ENCODE peak calls at places on chromosome 4, in eight cellular contexts. One of them, this sample, is unnamed.

GRCh38 chr4:628821-629635 is 3.7 kb downstream of the PDE6B start:
- DNase-seq in A172: no peak
- DNase-seq in AG04450: no peak
- DNase-seq in activated T-cell treated with anti-CD3 and anti-CD28 coated beads for 24 hours: no peak
- DNase-seq in stimulated activated CD8-positive, alpha-beta memory T cell treated with anti-CD3 and anti-CD28 coated beads, Interleukin-15, amount 100 ng/mL, for 4 hours: no peak
- DNase-seq in WTC11: peak
- DNase-seq in NCI-H1436: no peak
- DNase-seq in left ventricle myocardium inferior: no peak
- DNase-seq in this sample: no peak

GRCh38 chr4:107279729-107280128 is 243.6 kb upstream of the DKK2 start:
- DNase-seq in activated T-cell treated with anti-CD3 and anti-CD28 coated beads for 24 hours: no peak
- DNase-seq in NCI-H1436: no peak
- DNase-seq in stimulated activated CD8-positive, alpha-beta memory T cell treated with anti-CD3 and anti-CD28 coated beads, Interleukin-15, amount 100 ng/mL, for 4 hours: no peak
- DNase-seq in AG04450: no peak
- DNase-seq in left ventricle myocardium inferior: no peak
- DNase-seq in A172: peak
- DNase-seq in WTC11: no peak
- DNase-seq in this sample: no peak

GRCh38 chr4:38621004-38621684 is 42.9 kb upstream of the KLF3 start:
- DNase-seq in activated T-cell treated with anti-CD3 and anti-CD28 coated beads for 24 hours: no peak
- DNase-seq in stimulated activated CD8-positive, alpha-beta memory T cell treated with anti-CD3 and anti-CD28 coated beads, Interleukin-15, amount 100 ng/mL, for 4 hours: no peak
- DNase-seq in left ventricle myocardium inferior: no peak
- DNase-seq in NCI-H1436: peak
- DNase-seq in WTC11: no peak
- DNase-seq in AG04450: peak
- DNase-seq in A172: peak
- DNase-seq in this sample: no peak

GRCh38 chr4:26590639-26591038 is 6.8 kb downstream of the TBC1D19 start:
- DNase-seq in A172: peak
- DNase-seq in NCI-H1436: no peak
- DNase-seq in left ventricle myocardium inferior: no peak
- DNase-seq in AG04450: no peak
- DNase-seq in activated T-cell treated with anti-CD3 and anti-CD28 coated beads for 24 hours: no peak
- DNase-seq in stimulated activated CD8-positive, alpha-beta memory T cell treated with anti-CD3 and anti-CD28 coated beads, Interleukin-15, amount 100 ng/mL, for 4 hours: no peak
- DNase-seq in WTC11: no peak
- DNase-seq in this sample: no peak

GRCh38 chr4:11537846-11538245 is 109.2 kb upstream of the HS3ST1 start:
- DNase-seq in stimulated activated CD8-positive, alpha-beta memory T cell treated with anti-CD3 and anti-CD28 coated beads, Interleukin-15, amount 100 ng/mL, for 4 hours: no peak
- DNase-seq in left ventricle myocardium inferior: no peak
- DNase-seq in activated T-cell treated with anti-CD3 and anti-CD28 coated beads for 24 hours: no peak
- DNase-seq in NCI-H1436: no peak
- DNase-seq in WTC11: no peak
- DNase-seq in A172: no peak
- DNase-seq in AG04450: no peak
- DNase-seq in this sample: no peak

GRCh38 chr4:1345905-1346780 is 865 bp upstream of the UVSSA start:
- DNase-seq in activated T-cell treated with anti-CD3 and anti-CD28 coated beads for 24 hours: peak
- DNase-seq in WTC11: peak
- DNase-seq in NCI-H1436: peak
- DNase-seq in A172: peak
- DNase-seq in stimulated activated CD8-positive, alpha-beta memory T cell treated with anti-CD3 and anti-CD28 coated beads, Interleukin-15, amount 100 ng/mL, for 4 hours: no peak
- DNase-seq in left ventricle myocardium inferior: peak
- DNase-seq in AG04450: no peak
- DNase-seq in this sample: peak

GRCh38 chr4:15809058-15809457 is 30.9 kb downstream of the CD38 start:
- DNase-seq in activated T-cell treated with anti-CD3 and anti-CD28 coated beads for 24 hours: no peak
- DNase-seq in WTC11: no peak
- DNase-seq in left ventricle myocardium inferior: no peak
- DNase-seq in A172: no peak
- DNase-seq in NCI-H1436: no peak
- DNase-seq in AG04450: no peak
- DNase-seq in stimulated activated CD8-positive, alpha-beta memory T cell treated with anti-CD3 and anti-CD28 coated beads, Interleukin-15, amount 100 ng/mL, for 4 hours: no peak
- DNase-seq in this sample: no peak

GRCh38 chr4:60042941-60043340 is 1157.2 kb upstream of the ADGRL3 start:
- DNase-seq in NCI-H1436: no peak
- DNase-seq in stimulated activated CD8-positive, alpha-beta memory T cell treated with anti-CD3 and anti-CD28 coated beads, Interleukin-15, amount 100 ng/mL, for 4 hours: no peak
- DNase-seq in activated T-cell treated with anti-CD3 and anti-CD28 coated beads for 24 hours: no peak
- DNase-seq in AG04450: no peak
- DNase-seq in WTC11: no peak
- DNase-seq in A172: peak
- DNase-seq in left ventricle myocardium inferior: no peak
- DNase-seq in this sample: no peak

GRCh38 chr4:48290146-48290772 is 20.6 kb upstream of the TEC start:
- DNase-seq in stimulated activated CD8-positive, alpha-beta memory T cell treated with anti-CD3 and anti-CD28 coated beads, Interleukin-15, amount 100 ng/mL, for 4 hours: no peak
- DNase-seq in A172: peak
- DNase-seq in AG04450: no peak
- DNase-seq in left ventricle myocardium inferior: no peak
- DNase-seq in WTC11: peak
- DNase-seq in activated T-cell treated with anti-CD3 and anti-CD28 coated beads for 24 hours: no peak
- DNase-seq in NCI-H1436: no peak
- DNase-seq in this sample: peak

GRCh38 chr4:8427761-8428287 is 12.7 kb downstream of the ACOX3 start:
- DNase-seq in A172: no peak
- DNase-seq in WTC11: no peak
- DNase-seq in AG04450: no peak
- DNase-seq in activated T-cell treated with anti-CD3 and anti-CD28 coated beads for 24 hours: no peak
- DNase-seq in stimulated activated CD8-positive, alpha-beta memory T cell treated with anti-CD3 and anti-CD28 coated beads, Interleukin-15, amount 100 ng/mL, for 4 hours: no peak
- DNase-seq in NCI-H1436: no peak
- DNase-seq in left ventricle myocardium inferior: peak
- DNase-seq in this sample: no peak

GRCh38 chr4:123411976-123412589 is 15.5 kb downstream of the SPRY1 start:
- DNase-seq in NCI-H1436: no peak
- DNase-seq in AG04450: no peak
- DNase-seq in WTC11: no peak
- DNase-seq in activated T-cell treated with anti-CD3 and anti-CD28 coated beads for 24 hours: no peak
- DNase-seq in A172: no peak
- DNase-seq in stimulated activated CD8-positive, alpha-beta memory T cell treated with anti-CD3 and anti-CD28 coated beads, Interleukin-15, amount 100 ng/mL, for 4 hours: no peak
- DNase-seq in left ventricle myocardium inferior: no peak
- DNase-seq in this sample: no peak

GRCh38 chr4:7630559-7631287 is 196.0 kb upstream of the PSAPL1 start:
- DNase-seq in AG04450: peak
- DNase-seq in stimulated activated CD8-positive, alpha-beta memory T cell treated with anti-CD3 and anti-CD28 coated beads, Interleukin-15, amount 100 ng/mL, for 4 hours: no peak
- DNase-seq in NCI-H1436: no peak
- DNase-seq in WTC11: no peak
- DNase-seq in A172: peak
- DNase-seq in activated T-cell treated with anti-CD3 and anti-CD28 coated beads for 24 hours: no peak
- DNase-seq in left ventricle myocardium inferior: peak
- DNase-seq in this sample: no peak

GRCh38 chr4:172232966-172233365 is 419.8 kb downstream of the GALNTL6 start:
- DNase-seq in A172: no peak
- DNase-seq in activated T-cell treated with anti-CD3 and anti-CD28 coated beads for 24 hours: no peak
- DNase-seq in WTC11: peak
- DNase-seq in AG04450: no peak
- DNase-seq in stimulated activated CD8-positive, alpha-beta memory T cell treated with anti-CD3 and anti-CD28 coated beads, Interleukin-15, amount 100 ng/mL, for 4 hours: no peak
- DNase-seq in NCI-H1436: no peak
- DNase-seq in left ventricle myocardium inferior: no peak
- DNase-seq in this sample: no peak

GRCh38 chr4:81021526-81021944 is 9.0 kb upstream of the BMP3 start:
- DNase-seq in WTC11: no peak
- DNase-seq in activated T-cell treated with anti-CD3 and anti-CD28 coated beads for 24 hours: no peak
- DNase-seq in A172: no peak
- DNase-seq in left ventricle myocardium inferior: no peak
- DNase-seq in AG04450: no peak
- DNase-seq in NCI-H1436: no peak
- DNase-seq in stimulated activated CD8-positive, alpha-beta memory T cell treated with anti-CD3 and anti-CD28 coated beads, Interleukin-15, amount 100 ng/mL, for 4 hours: no peak
- DNase-seq in this sample: no peak

GRCh38 chr4:5238106-5238505 is 186.8 kb downstream of the STK32B start:
- DNase-seq in AG04450: no peak
- DNase-seq in WTC11: no peak
- DNase-seq in activated T-cell treated with anti-CD3 and anti-CD28 coated beads for 24 hours: no peak
- DNase-seq in left ventricle myocardium inferior: no peak
- DNase-seq in A172: no peak
- DNase-seq in stimulated activated CD8-positive, alpha-beta memory T cell treated with anti-CD3 and anti-CD28 coated beads, Interleukin-15, amount 100 ng/mL, for 4 hours: no peak
- DNase-seq in NCI-H1436: no peak
- DNase-seq in this sample: no peak

GRCh38 chr4:53309321-53310020 is 56.4 kb downstream of the SCFD2 start:
- DNase-seq in AG04450: no peak
- DNase-seq in WTC11: no peak
- DNase-seq in stimulated activated CD8-positive, alpha-beta memory T cell treated with anti-CD3 and anti-CD28 coated beads, Interleukin-15, amount 100 ng/mL, for 4 hours: no peak
- DNase-seq in NCI-H1436: no peak
- DNase-seq in activated T-cell treated with anti-CD3 and anti-CD28 coated beads for 24 hours: no peak
- DNase-seq in left ventricle myocardium inferior: no peak
- DNase-seq in A172: no peak
- DNase-seq in this sample: no peak

GRCh38 chr4:181219783-181220416 is 1023.3 kb upstream of the TENM3 start:
- DNase-seq in WTC11: no peak
- DNase-seq in NCI-H1436: no peak
- DNase-seq in left ventricle myocardium inferior: no peak
- DNase-seq in activated T-cell treated with anti-CD3 and anti-CD28 coated beads for 24 hours: no peak
- DNase-seq in stimulated activated CD8-positive, alpha-beta memory T cell treated with anti-CD3 and anti-CD28 coated beads, Interleukin-15, amount 100 ng/mL, for 4 hours: no peak
- DNase-seq in A172: no peak
- DNase-seq in AG04450: no peak
- DNase-seq in this sample: no peak

GRCh38 chr4:24032371-24032989 is 142.6 kb upstream of the PPARGC1A start:
- DNase-seq in NCI-H1436: no peak
- DNase-seq in left ventricle myocardium inferior: no peak
- DNase-seq in A172: peak
- DNase-seq in WTC11: peak
- DNase-seq in activated T-cell treated with anti-CD3 and anti-CD28 coated beads for 24 hours: no peak
- DNase-seq in AG04450: no peak
- DNase-seq in stimulated activated CD8-positive, alpha-beta memory T cell treated with anti-CD3 and anti-CD28 coated beads, Interleukin-15, amount 100 ng/mL, for 4 hours: no peak
- DNase-seq in this sample: peak

GRCh38 chr4:52588771-52589591 is 70.1 kb downstream of the USP46 start:
- DNase-seq in A172: no peak
- DNase-seq in activated T-cell treated with anti-CD3 and anti-CD28 coated beads for 24 hours: peak
- DNase-seq in AG04450: peak
- DNase-seq in WTC11: no peak
- DNase-seq in stimulated activated CD8-positive, alpha-beta memory T cell treated with anti-CD3 and anti-CD28 coated beads, Interleukin-15, amount 100 ng/mL, for 4 hours: no peak
- DNase-seq in left ventricle myocardium inferior: no peak
- DNase-seq in NCI-H1436: no peak
- DNase-seq in this sample: no peak

GRCh38 chr4:155666701-155667537 is at the start of gene GUCY1A1:
- DNase-seq in WTC11: peak
- DNase-seq in A172: no peak
- DNase-seq in activated T-cell treated with anti-CD3 and anti-CD28 coated beads for 24 hours: no peak
- DNase-seq in NCI-H1436: no peak
- DNase-seq in left ventricle myocardium inferior: peak
- DNase-seq in AG04450: no peak
- DNase-seq in stimulated activated CD8-positive, alpha-beta memory T cell treated with anti-CD3 and anti-CD28 coated beads, Interleukin-15, amount 100 ng/mL, for 4 hours: no peak
- DNase-seq in this sample: peak

GRCh38 chr4:153747406-153747805 is 12.4 kb downstream of the RNF175 start:
- DNase-seq in A172: no peak
- DNase-seq in left ventricle myocardium inferior: no peak
- DNase-seq in AG04450: no peak
- DNase-seq in stimulated activated CD8-positive, alpha-beta memory T cell treated with anti-CD3 and anti-CD28 coated beads, Interleukin-15, amount 100 ng/mL, for 4 hours: no peak
- DNase-seq in NCI-H1436: no peak
- DNase-seq in WTC11: no peak
- DNase-seq in activated T-cell treated with anti-CD3 and anti-CD28 coated beads for 24 hours: no peak
- DNase-seq in this sample: no peak

GRCh38 chr4:8157496-8157895 is 1.1 kb downstream of the ABLIM2 start:
- DNase-seq in WTC11: peak
- DNase-seq in NCI-H1436: no peak
- DNase-seq in AG04450: no peak
- DNase-seq in left ventricle myocardium inferior: peak
- DNase-seq in stimulated activated CD8-positive, alpha-beta memory T cell treated with anti-CD3 and anti-CD28 coated beads, Interleukin-15, amount 100 ng/mL, for 4 hours: no peak
- DNase-seq in activated T-cell treated with anti-CD3 and anti-CD28 coated beads for 24 hours: no peak
- DNase-seq in A172: no peak
- DNase-seq in this sample: no peak

GRCh38 chr4:128386761-128387599 is 99.4 kb upstream of the PGRMC2 start:
- DNase-seq in activated T-cell treated with anti-CD3 and anti-CD28 coated beads for 24 hours: no peak
- DNase-seq in WTC11: no peak
- DNase-seq in left ventricle myocardium inferior: peak
- DNase-seq in NCI-H1436: no peak
- DNase-seq in stimulated activated CD8-positive, alpha-beta memory T cell treated with anti-CD3 and anti-CD28 coated beads, Interleukin-15, amount 100 ng/mL, for 4 hours: no peak
- DNase-seq in A172: peak
- DNase-seq in AG04450: peak
- DNase-seq in this sample: peak

GRCh38 chr4:57163530-57164459 is 53.6 kb upstream of the IGFBP7 start:
- DNase-seq in activated T-cell treated with anti-CD3 and anti-CD28 coated beads for 24 hours: peak
- DNase-seq in left ventricle myocardium inferior: peak
- DNase-seq in AG04450: peak
- DNase-seq in stimulated activated CD8-positive, alpha-beta memory T cell treated with anti-CD3 and anti-CD28 coated beads, Interleukin-15, amount 100 ng/mL, for 4 hours: peak
- DNase-seq in NCI-H1436: peak
- DNase-seq in A172: peak
- DNase-seq in WTC11: peak
- DNase-seq in this sample: peak

GRCh38 chr4:118888666-118889312 is at the start of gene SYNPO2:
- DNase-seq in activated T-cell treated with anti-CD3 and anti-CD28 coated beads for 24 hours: no peak
- DNase-seq in A172: peak
- DNase-seq in AG04450: peak
- DNase-seq in WTC11: peak
- DNase-seq in stimulated activated CD8-positive, alpha-beta memory T cell treated with anti-CD3 and anti-CD28 coated beads, Interleukin-15, amount 100 ng/mL, for 4 hours: no peak
- DNase-seq in NCI-H1436: peak
- DNase-seq in left ventricle myocardium inferior: peak
- DNase-seq in this sample: peak

GRCh38 chr4:30882995-30883675 is 163.0 kb downstream of the PCDH7 start:
- DNase-seq in left ventricle myocardium inferior: no peak
- DNase-seq in NCI-H1436: no peak
- DNase-seq in WTC11: no peak
- DNase-seq in A172: no peak
- DNase-seq in activated T-cell treated with anti-CD3 and anti-CD28 coated beads for 24 hours: no peak
- DNase-seq in stimulated activated CD8-positive, alpha-beta memory T cell treated with anti-CD3 and anti-CD28 coated beads, Interleukin-15, amount 100 ng/mL, for 4 hours: no peak
- DNase-seq in AG04450: no peak
- DNase-seq in this sample: no peak

GRCh38 chr4:15587649-15588048 is 67.5 kb downstream of the FBXL5 start:
- DNase-seq in left ventricle myocardium inferior: no peak
- DNase-seq in stimulated activated CD8-positive, alpha-beta memory T cell treated with anti-CD3 and anti-CD28 coated beads, Interleukin-15, amount 100 ng/mL, for 4 hours: no peak
- DNase-seq in A172: no peak
- DNase-seq in WTC11: no peak
- DNase-seq in NCI-H1436: no peak
- DNase-seq in activated T-cell treated with anti-CD3 and anti-CD28 coated beads for 24 hours: no peak
- DNase-seq in AG04450: no peak
- DNase-seq in this sample: no peak

GRCh38 chr4:116537828-116538227 is 547.5 kb downstream of the TRAM1L1 start:
- DNase-seq in WTC11: no peak
- DNase-seq in A172: no peak
- DNase-seq in activated T-cell treated with anti-CD3 and anti-CD28 coated beads for 24 hours: no peak
- DNase-seq in NCI-H1436: no peak
- DNase-seq in left ventricle myocardium inferior: no peak
- DNase-seq in stimulated activated CD8-positive, alpha-beta memory T cell treated with anti-CD3 and anti-CD28 coated beads, Interleukin-15, amount 100 ng/mL, for 4 hours: no peak
- DNase-seq in AG04450: no peak
- DNase-seq in this sample: no peak

GRCh38 chr4:73606465-73606974 is 13.7 kb downstream of the RASSF6 start:
- DNase-seq in stimulated activated CD8-positive, alpha-beta memory T cell treated with anti-CD3 and anti-CD28 coated beads, Interleukin-15, amount 100 ng/mL, for 4 hours: no peak
- DNase-seq in AG04450: no peak
- DNase-seq in A172: no peak
- DNase-seq in left ventricle myocardium inferior: no peak
- DNase-seq in NCI-H1436: peak
- DNase-seq in activated T-cell treated with anti-CD3 and anti-CD28 coated beads for 24 hours: no peak
- DNase-seq in WTC11: no peak
- DNase-seq in this sample: no peak